ENCODE peak calls at places on chromosomes 3 and 15, in eight cellular contexts. O is NB4, V is cardiac fibroblast, L is mammary epithelial cell, Z is fibroblast of the aortic adventitia, C is cardiac muscle cell, G is fibroblast of lung, E is Caco-2. D is an unnamed sample.

GRCh38 chr3:156300373-156300772 is 180.0 kb downstream of the KCNAB1 start:
- DNase-seq in G (no peak), O (no peak), E (no peak), Z (no peak), L (no peak), V (no peak), C (no peak), D (no peak)

GRCh38 chr15:81410318-81410753 is 36.3 kb upstream of the TMC3 start:
- DNase-seq in L (peak), O (peak), E (peak), C (peak), V (peak), G (peak), Z (peak), D (peak)

GRCh38 chr3:173618703-173619102 is 221.2 kb downstream of the NLGN1 start:
- DNase-seq in V (no peak), Z (no peak), C (no peak), O (no peak), G (no peak), E (no peak), L (no peak), D (no peak)

GRCh38 chr3:136883967-136884720 is 22.1 kb downstream of the NCK1 start:
- DNase-seq in V (no peak), E (no peak), C (no peak), Z (no peak), O (no peak), L (no peak), G (no peak), D (no peak)

GRCh38 chr3:195258449-195259145 is 12.4 kb downstream of the XXYLT1 start:
- DNase-seq in L (no peak), Z (no peak), V (peak), C (no peak), E (no peak), G (peak), O (peak), D (no peak)

GRCh38 chr15:73882761-73883419 is 9.5 kb downstream of the TBC1D21 start:
- DNase-seq in O (no peak), Z (no peak), L (no peak), G (no peak), C (no peak), V (no peak), E (no peak), D (no peak)

GRCh38 chr3:184240384-184241140 is 8.2 kb downstream of the ALG3 start:
- DNase-seq in O (peak), V (peak), Z (peak), C (peak), L (no peak), E (peak), G (peak), D (peak)

GRCh38 chr15:100114100-100114499 is 227.7 kb downstream of the ADAMTS17 start:
- DNase-seq in E (no peak), O (no peak), Z (peak), C (peak), G (peak), V (peak), L (peak), D (peak)

GRCh38 chr15:100635406-100636071 is 33.1 kb downstream of the ASB7 start:
- DNase-seq in C (no peak), G (no peak), V (no peak), E (no peak), O (no peak), L (no peak), Z (no peak), D (no peak)

GRCh38 chr3:149376728-149377407 is 581 bp downstream of the TM4SF1 start:
- DNase-seq in L (no peak), C (peak), V (peak), E (no peak), O (no peak), Z (peak), G (peak), D (no peak)

GRCh38 chr15:38127306-38127731 is 125.3 kb upstream of the SPRED1 start:
- DNase-seq in E (peak), C (peak), Z (peak), O (peak), G (no peak), L (peak), V (peak), D (peak)

GRCh38 chr3:137121704-137122314 is 164.0 kb downstream of the IL20RB start:
- DNase-seq in C (peak), L (peak), V (peak), O (peak), E (peak), Z (peak), G (peak), D (peak)

GRCh38 chr15:42544858-42545629 is 3.5 kb downstream of the LRRC57 start:
- DNase-seq in Z (no peak), L (no peak), O (peak), V (no peak), G (no peak), E (no peak), C (no peak), D (peak)

GRCh38 chr15:67066041-67067021 is 929 bp downstream of the SMAD3 start:
- DNase-seq in E (peak), C (no peak), G (no peak), Z (no peak), V (peak), O (no peak), L (peak), D (no peak)

GRCh38 chr3:183540501-183541234 is 14.8 kb downstream of the KLHL6 start:
- DNase-seq in O (no peak), G (no peak), Z (no peak), V (no peak), C (no peak), L (no peak), E (no peak), D (no peak)

DNA sequence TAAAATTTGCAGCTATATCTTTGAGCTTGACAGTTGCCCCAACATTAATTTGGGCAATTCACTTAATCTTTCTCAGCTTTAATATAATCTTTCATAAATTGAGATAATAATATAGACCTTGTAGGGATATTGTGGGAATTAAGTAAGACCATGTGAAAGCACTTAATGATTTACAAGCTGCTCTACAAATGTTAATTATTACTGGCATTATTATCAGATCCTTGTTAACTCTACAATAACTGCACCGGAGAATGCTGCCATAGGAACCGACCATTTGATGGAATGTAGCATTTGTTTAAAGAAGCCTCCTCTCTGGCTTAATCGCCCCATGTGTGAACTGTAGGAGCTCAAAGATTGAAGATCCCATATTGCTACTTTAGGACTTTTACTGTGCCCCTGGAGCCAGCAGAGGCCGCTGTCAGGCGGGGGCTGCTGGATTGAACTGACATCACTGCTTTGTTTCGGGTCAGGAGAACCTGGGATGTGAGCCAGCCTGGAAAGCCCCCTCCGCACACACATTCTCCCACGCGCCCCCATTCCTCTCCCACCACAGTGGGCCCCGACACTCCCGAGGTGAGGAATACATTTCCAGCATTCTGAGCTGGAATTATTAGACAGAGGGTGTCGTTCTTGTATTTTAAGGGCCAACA is 154.2 kb upstream of the TNIK start:
- DNase-seq in Z (no peak), E (peak), V (peak), L (peak), C (peak), G (peak), O (peak), D (peak)
- TF ChIP-seq CTCF in Z (peak), E (peak), V (peak), L (peak), C (peak), G (peak), O (peak), D (peak)

GRCh38 chr3:172043766-172044165 is 4.4 kb downstream of the FNDC3B start:
- DNase-seq in E (no peak), O (no peak), G (no peak), C (no peak), V (peak), L (no peak), Z (no peak), D (no peak)
- H3K4me3 ChIP-seq in E (no peak), O (peak), G (no peak), C (no peak), V (no peak), L (no peak), Z (peak), D (peak)

GRCh38 chr3:94130690-94131089 is 67.8 kb downstream of the NSUN3 start:
- DNase-seq in E (no peak), Z (no peak), C (no peak), O (no peak), G (no peak), L (no peak), V (no peak), D (no peak)
- TF ChIP-seq CTCF in E (no peak), Z (no peak), C (no peak), O (no peak), G (no peak), L (no peak), V (no peak), D (no peak)

GRCh38 chr3:52845157-52845556 is 10.3 kb upstream of the MUSTN1 start:
- DNase-seq in L (no peak), C (peak), G (peak), Z (peak), E (peak), O (no peak), V (peak), D (peak)
- H3K4me3 ChIP-seq in L (no peak), C (no peak), G (no peak), Z (no peak), E (no peak), O (no peak), V (no peak), D (no peak)

GRCh38 chr3:50323614-50324199 is 1.2 kb upstream of the HYAL2 start:
- DNase-seq in C (no peak), Z (no peak), O (no peak), L (no peak), V (peak), E (no peak), G (no peak), D (no peak)
- TF ChIP-seq CTCF in C (no peak), Z (no peak), O (no peak), L (no peak), V (peak), E (no peak), G (no peak), D (no peak)

GRCh38 chr3:138390582-138390932 is 42.2 kb downstream of the MRAS start:
- DNase-seq in Z (no peak), C (no peak), L (no peak), V (no peak), G (no peak), O (no peak), E (no peak), D (no peak)

GRCh38 chr3:138394156-138394555 is 40.3 kb upstream of the ESYT3 start:
- DNase-seq in G (no peak), C (no peak), E (no peak), L (no peak), Z (no peak), V (no peak), O (no peak), D (no peak)

GRCh38 chr3:138384971-138385370 is 36.6 kb downstream of the MRAS start:
- DNase-seq in O (peak), C (no peak), G (no peak), L (no peak), V (no peak), E (no peak), Z (no peak), D (no peak)

GRCh38 chr3:138389144-138389601 is 40.8 kb downstream of the MRAS start:
- DNase-seq in C (peak), E (no peak), O (no peak), V (no peak), Z (no peak), G (no peak), L (no peak), D (no peak)

DNA sequence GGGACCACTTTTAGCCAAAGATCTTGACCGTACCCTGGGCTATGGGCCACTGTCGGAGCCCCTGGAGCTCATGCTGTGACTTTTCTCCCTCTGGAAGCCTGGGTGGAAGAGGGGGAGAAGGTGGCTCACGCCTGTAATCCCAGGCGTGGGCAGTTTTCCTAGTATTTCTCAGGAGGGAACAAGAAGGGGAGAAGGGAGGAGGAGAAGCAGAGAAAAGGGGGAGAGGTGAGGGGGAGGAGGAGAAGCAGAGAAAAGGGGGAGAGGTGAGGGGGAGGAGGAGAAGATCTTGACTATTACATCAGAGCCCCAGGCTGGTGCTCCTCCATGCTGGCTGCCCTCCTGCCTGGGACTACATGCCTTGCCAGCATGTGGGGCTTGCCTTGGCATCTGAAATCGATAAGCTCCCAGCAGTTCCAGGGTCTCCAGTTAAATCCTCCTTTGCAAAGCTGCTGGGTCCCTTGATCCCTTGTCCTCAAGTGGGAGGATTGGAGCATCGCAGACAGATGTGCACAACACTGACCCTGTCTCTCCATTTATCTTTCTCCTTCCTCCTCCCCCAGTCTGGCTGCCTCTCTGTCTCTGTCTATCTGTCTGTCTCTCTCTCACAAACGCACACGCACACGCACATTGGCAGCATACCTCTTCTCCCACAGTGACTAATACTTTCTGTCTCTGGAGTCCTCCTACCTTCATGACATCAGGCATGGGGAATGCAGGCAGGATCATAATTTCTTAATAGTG is 41.6 kb downstream of the MRAS start:
- DNase-seq in C (peak), E (peak), G (peak), O (no peak), V (peak), Z (peak), L (peak), D (peak)
- H3K4me3 ChIP-seq in C (no peak), E (no peak), G (no peak), O (no peak), V (no peak), Z (peak), L (no peak), D (no peak)